ENCODE peak calls at places on chromosomes 2 and 18, in ten cellular contexts. O is upper lobe of left lung, J is GM13977, W is WTC11, L is retinal pigment epithelial cell, R is IMR-90, G is GM12864, S is WERI-Rb-1, K is SK-N-SH, M is lower lobe of right lung. B is an unnamed sample.

GRCh38 chr2:179440642-179441251 is 176.1 kb upstream of the SESTD1 start:
- DNase-seq in O (no peak), J (peak; percentile 39), W (no peak), L (no peak), R (peak; percentile 26), G (no peak), S (no peak), K (peak; percentile 25), M (no peak), B (no peak)

GRCh38 chr2:164920430-164920829 is 34.9 kb downstream of the SLC38A11 start:
- DNase-seq in O (no peak), J (no peak), W (no peak), L (no peak), R (peak; percentile 96), G (no peak), S (no peak), K (no peak), M (no peak), B (no peak)

GRCh38 chr2:170739048-170739447 is 23.9 kb downstream of the SP5 start:
- DNase-seq in O (no peak), J (no peak), W (no peak), L (peak; percentile 97), R (peak; percentile 95), G (no peak), S (no peak), K (no peak), M (no peak), B (no peak)

GRCh38 chr2:180980185-180980942 is at the start of gene UBE2E3:
- DNase-seq in O (peak; percentile 83), J (peak; percentile 85), W (peak; percentile 88), L (no peak), R (peak; percentile 72), G (no peak), S (peak; percentile 86), K (peak; percentile 93), M (peak; percentile 87), B (peak; percentile 96)

GRCh38 chr2:168138369-168138768 is 109.0 kb downstream of the STK39 start:
- DNase-seq in O (no peak), J (no peak), W (no peak), L (no peak), R (no peak), G (no peak), S (no peak), K (no peak), M (no peak), B (no peak)

GRCh38 chr18:56391933-56392590 is 246.3 kb downstream of the TXNL1 start:
- DNase-seq in O (no peak), J (no peak), W (no peak), L (no peak), R (no peak), G (no peak), S (no peak), K (no peak), M (no peak), B (no peak)

GRCh38 chr2:128396500-128396891 is 77.8 kb upstream of the HS6ST1 start:
- DNase-seq in O (peak; percentile 6), J (no peak), W (peak; percentile 60), L (no peak), R (peak; percentile 11), G (no peak), S (peak; percentile 87), K (peak; percentile 81), M (no peak), B (no peak)

GRCh38 chr18:9914334-9914583 is 443 bp downstream of the VAPA start:
- DNase-seq in O (no peak), J (peak; percentile 77), W (no peak), L (no peak), R (no peak), G (no peak), S (no peak), K (peak; percentile 84), M (no peak), B (no peak)

GRCh38 chr2:43391877-43392214 is 165.4 kb upstream of the ZFP36L2 start:
- DNase-seq in O (no peak), J (no peak), W (no peak), L (peak; percentile 43), R (peak; percentile 64), G (no peak), S (no peak), K (no peak), M (no peak), B (no peak)

GRCh38 chr2:134593500-134593899 is 125.3 kb downstream of the TMEM163 start:
- DNase-seq in O (no peak), J (no peak), W (no peak), L (no peak), R (no peak), G (no peak), S (no peak), K (no peak), M (no peak), B (no peak)

GRCh38 chr2:152497481-152498052 is 162.6 kb downstream of the FMNL2 start:
- DNase-seq in O (peak; percentile 60), J (peak; percentile 25), W (no peak), L (peak; percentile 77), R (peak; percentile 61), G (no peak), S (no peak), K (peak; percentile 46), M (no peak), B (no peak)

GRCh38 chr2:218999021-218999880 is 6.0 kb upstream of the CRYBA2 start:
- DNase-seq in O (no peak), J (no peak), W (no peak), L (peak; percentile 69), R (no peak), G (no peak), S (peak; percentile 96), K (peak; percentile 52), M (no peak), B (no peak)

GRCh38 chr18:23587220-23587642 is 925 bp upstream of the NPC1 start:
- DNase-seq in O (no peak), J (no peak), W (no peak), L (no peak), R (no peak), G (no peak), S (no peak), K (no peak), M (no peak), B (no peak)

GRCh38 chr2:160087854-160088745 is 25.7 kb upstream of the PLA2R1 start:
- DNase-seq in O (no peak), J (no peak), W (no peak), L (no peak), R (peak; percentile 25), G (peak; percentile 5), S (peak; percentile 21), K (no peak), M (no peak), B (no peak)

GRCh38 chr2:195604723-195605122 is 52.3 kb upstream of the SLC39A10 start:
- DNase-seq in O (no peak), J (no peak), W (no peak), L (no peak), R (no peak), G (no peak), S (no peak), K (no peak), M (no peak), B (no peak)

DNA sequence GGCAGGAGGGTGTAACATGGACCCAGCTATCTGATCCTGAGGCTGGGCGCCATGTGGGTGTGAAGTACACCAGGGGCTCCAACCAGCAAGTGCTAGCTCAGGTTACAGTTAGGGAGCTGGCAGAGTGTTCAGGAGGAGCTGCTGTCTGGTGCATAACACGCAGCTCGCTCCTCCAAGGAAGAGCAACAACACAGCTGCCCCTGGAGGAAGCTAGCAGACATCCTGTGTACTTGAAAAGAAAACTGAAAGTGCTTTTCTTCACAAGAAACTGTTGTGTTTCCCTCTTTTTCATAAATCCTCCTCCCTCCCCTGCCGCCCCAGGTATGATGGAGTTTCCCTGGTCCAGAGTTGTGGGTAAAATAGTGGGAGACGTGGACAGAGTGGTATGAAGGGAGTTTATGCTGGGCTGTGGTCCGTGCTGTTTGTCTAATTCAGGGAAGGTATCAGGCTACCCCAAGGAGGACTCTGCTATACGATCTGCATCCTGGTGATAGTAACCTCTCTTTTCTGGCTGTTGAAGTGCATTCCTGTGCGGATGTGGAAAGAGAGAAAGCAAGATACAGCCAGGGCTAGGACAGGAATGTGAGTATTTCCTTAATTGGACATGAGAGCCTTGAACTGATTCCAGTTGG is 6.1 kb upstream of the LBH start:
- DNase-seq in O (no peak), J (peak; percentile 42), W (no peak), L (no peak), R (peak; percentile 87), G (no peak), S (no peak), K (no peak), M (no peak), B (peak; percentile 28)
- TF ChIP-seq CTCF in O (no peak), J (no peak), W (no peak), L (no peak), R (no peak), G (peak; percentile 13), S (no peak), K (no peak), M (no peak), B (no peak)

GRCh38 chr18:47247036-47247832 is 4.2 kb downstream of the SKOR2 start:
- DNase-seq in O (no peak), J (no peak), W (peak; percentile 71), L (no peak), R (no peak), G (no peak), S (peak; percentile 79), K (peak; percentile 90), M (no peak), B (peak; percentile 76)
- TF ChIP-seq CTCF in O (peak; percentile 28), J (no peak), W (peak; percentile 82), L (peak; percentile 30), R (peak; percentile 29), G (no peak), S (peak; percentile 77), K (peak; percentile 41), M (no peak), B (peak; percentile 87)

DNA sequence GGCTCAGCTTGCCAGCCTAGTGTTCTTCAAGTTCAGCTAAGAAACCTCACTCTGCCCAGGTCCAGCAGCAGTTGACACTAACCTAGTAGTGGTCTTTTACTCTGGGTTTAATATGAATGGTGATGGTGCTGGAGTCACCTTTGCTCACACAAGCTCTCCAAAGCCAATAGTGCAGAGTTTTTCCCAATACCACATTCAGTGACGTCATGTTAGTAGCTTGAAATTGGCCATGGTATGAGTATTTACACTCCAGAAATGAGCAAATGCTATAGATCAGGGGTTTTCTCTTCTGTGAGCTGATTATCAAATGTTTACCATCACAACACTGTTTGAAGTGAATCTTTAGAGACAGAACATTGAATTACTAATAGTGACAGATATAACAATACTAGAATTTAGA is 209.1 kb downstream of the KCNH7 start:
- DNase-seq in O (no peak), J (no peak), W (no peak), L (no peak), R (no peak), G (no peak), S (no peak), K (no peak), M (no peak), B (no peak)
- TF ChIP-seq CTCF in O (no peak), J (no peak), W (no peak), L (no peak), R (no peak), G (no peak), S (no peak), K (no peak), M (no peak), B (no peak)

DNA sequence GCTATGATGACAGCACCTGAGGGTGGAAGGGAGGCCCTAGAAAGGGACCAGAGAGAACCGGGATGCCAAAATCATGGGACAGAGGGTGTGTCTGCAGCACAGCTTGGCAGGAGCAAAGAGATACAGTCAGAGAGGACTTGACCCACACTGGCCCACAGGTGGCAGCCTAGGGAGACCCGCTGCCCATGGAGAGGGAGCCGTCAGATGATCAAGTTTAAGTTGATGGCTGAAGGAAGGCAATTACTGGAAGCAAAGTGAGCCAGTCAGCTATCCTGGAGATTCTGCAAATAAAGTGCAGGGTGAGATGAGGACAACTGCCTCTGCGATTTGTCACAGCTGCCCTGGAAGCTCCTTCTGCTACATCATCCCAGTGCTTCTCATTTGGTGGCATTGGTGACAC is 74.0 kb downstream of the CMPK2 start:
- DNase-seq in O (no peak), J (no peak), W (no peak), L (no peak), R (no peak), G (no peak), S (peak; percentile 58), K (no peak), M (no peak), B (no peak)
- TF ChIP-seq CTCF in O (no peak), J (no peak), W (no peak), L (peak; percentile 26), R (no peak), G (peak; percentile 48), S (peak; percentile 80), K (peak; percentile 21), M (no peak), B (no peak)